ENCODE peak calls at places on chromosomes 5 and 9, in four cellular contexts. U is RCC 7860, Z is ELR, O is foreskin fibroblast. A is an unnamed sample.

GRCh38 chr5:1179383-1179715 is 22.0 kb upstream of the SLC6A19 start:
- DNase-seq in U (no peak), O (no peak), Z (no peak), A (no peak)

GRCh38 chr9:27247756-27248155 is 49.2 kb downstream of the EQTN start:
- DNase-seq in U (no peak), O (no peak), Z (peak), A (peak)

GRCh38 chr5:54764691-54765090 is 220.7 kb downstream of the ESM1 start:
- DNase-seq in Z (no peak), O (peak), U (no peak), A (peak)

GRCh38 chr5:172786736-172787462 is 15.9 kb upstream of the DUSP1 start:
- DNase-seq in U (peak), O (no peak), Z (no peak), A (no peak)

GRCh38 chr9:97737429-97737828 is 40.3 kb upstream of the XPA start:
- DNase-seq in U (peak), Z (peak), O (no peak), A (peak)

GRCh38 chr5:124544366-124545055 is 201.9 kb downstream of the ZNF608 start:
- DNase-seq in Z (no peak), O (no peak), U (peak), A (peak)

GRCh38 chr5:90446961-90447360 is 27.6 kb downstream of the MBLAC2 start:
- DNase-seq in O (no peak), U (no peak), Z (no peak), A (peak)

GRCh38 chr5:83474170-83474796 is 2.7 kb downstream of the VCAN start:
- DNase-seq in O (peak), U (peak), Z (peak), A (peak)

GRCh38 chr5:121526908-121527307 is 324.8 kb upstream of the FTMT start:
- DNase-seq in U (no peak), O (no peak), Z (no peak), A (no peak)

GRCh38 chr5:65102826-65103673 is 334.3 kb downstream of the CWC27 start:
- DNase-seq in U (no peak), Z (peak), O (no peak), A (peak)

GRCh38 chr5:136054133-136054996 is 25.6 kb downstream of the TGFBI start:
- DNase-seq in Z (no peak), O (peak), U (no peak), A (no peak)